ENCODE peak calls at places on chromosomes 4 and X, in five cellular contexts. Y is HCT116, N is H1, P is GM12878, T is HepG2. G is an unnamed sample.

GRCh38 chrX:14936561-14936960 is 63.3 kb downstream of the MOSPD2 start:
- DNase-seq in Y (peak), N (no peak), P (no peak), T (no peak), G (peak)

GRCh38 chr4:189124149-189124758 is 816.4 kb upstream of the FRG1 start:
- DNase-seq in Y (peak), N (no peak), P (no peak), T (peak), G (no peak)

GRCh38 chr4:128006592-128006991 is 41.4 kb downstream of the ABHD18 start:
- DNase-seq in Y (no peak), N (no peak), P (no peak), T (no peak), G (no peak)

GRCh38 chrX:11100281-11101035 is 10.7 kb upstream of the HCCS start:
- DNase-seq in Y (no peak), N (no peak), P (no peak), T (peak), G (peak)

GRCh38 chr4:180134116-180134866 is 2108.9 kb upstream of the TENM3 start:
- DNase-seq in Y (no peak), N (no peak), P (no peak), T (no peak), G (no peak)

GRCh38 chrX:70042399-70043371 is 7.1 kb downstream of the AWAT2 start:
- DNase-seq in Y (peak), N (no peak), P (no peak), T (peak), G (peak)

GRCh38 chr4:174654634-174655033 is 132.3 kb upstream of the HPGD start:
- DNase-seq in Y (no peak), N (no peak), P (no peak), T (no peak), G (no peak)

GRCh38 chrX:87702795-87703194 is 185.2 kb downstream of the KLHL4 start:
- DNase-seq in Y (no peak), N (no peak), P (no peak), T (no peak), G (no peak)

GRCh38 chrX:136162827-136163427 is 15.6 kb downstream of the FHL1 start:
- DNase-seq in Y (peak), N (no peak), P (no peak), T (peak), G (peak)

GRCh38 chrX:114626323-114626722 is 42.4 kb downstream of the HTR2C start:
- DNase-seq in Y (no peak), N (no peak), P (no peak), T (peak), G (peak)

GRCh38 chrX:134764202-134764785 is 106.0 kb upstream of the PLAC1 start:
- DNase-seq in Y (peak), N (no peak), P (no peak), T (peak), G (peak)

GRCh38 chr4:166064706-166065105 is 191.7 kb downstream of the TLL1 start:
- DNase-seq in Y (no peak), N (no peak), P (no peak), T (no peak), G (no peak)

GRCh38 chr4:10074767-10075105 is 41.9 kb downstream of the WDR1 start:
- DNase-seq in Y (no peak), N (no peak), P (no peak), T (no peak), G (peak)

GRCh38 chr4:5922556-5922955 is 29.7 kb upstream of the CRMP1 start:
- DNase-seq in Y (no peak), N (no peak), P (no peak), T (no peak), G (no peak)

GRCh38 chr4:2526559-2526958 is 9.9 kb upstream of the FAM193A start:
- DNase-seq in Y (no peak), N (no peak), P (no peak), T (no peak), G (no peak)

GRCh38 chrX:150680974-150681373 is 12.2 kb upstream of the MTMR1 start:
- DNase-seq in Y (peak), N (no peak), P (no peak), T (peak), G (peak)

GRCh38 chr4:8727546-8728510 is 135.3 kb downstream of the CPZ start:
- DNase-seq in Y (no peak), N (no peak), P (no peak), T (no peak), G (no peak)

GRCh38 chrX:1006156-1006730 is 206.2 kb downstream of the CRLF2 start:
- DNase-seq in Y (no peak), N (no peak), P (no peak), T (no peak), G (no peak)

GRCh38 chr4:81021526-81021944 is 9.0 kb upstream of the BMP3 start:
- DNase-seq in Y (no peak), N (no peak), P (no peak), T (no peak), G (no peak)

GRCh38 chr4:53014368-53014767 is 152.3 kb downstream of the RASL11B start:
- DNase-seq in Y (no peak), N (no peak), P (no peak), T (no peak), G (no peak)

GRCh38 chr4:13922873-13923645 is 295.5 kb upstream of the BOD1L1 start:
- DNase-seq in Y (no peak), N (no peak), P (no peak), T (no peak), G (no peak)

GRCh38 chr4:148059617-148060180 is 327.8 kb downstream of the ARHGAP10 start:
- DNase-seq in Y (no peak), N (no peak), P (peak), T (no peak), G (no peak)

GRCh38 chrX:121307441-121307840 is 260.0 kb downstream of the GLUD2 start:
- DNase-seq in Y (no peak), N (no peak), P (peak), T (no peak), G (no peak)

GRCh38 chr4:7909966-7910720 is 29.5 kb downstream of the AFAP1 start:
- DNase-seq in Y (no peak), N (no peak), P (no peak), T (no peak), G (no peak)

GRCh38 chr4:11791808-11792207 is 363.1 kb upstream of the HS3ST1 start:
- DNase-seq in Y (no peak), N (no peak), P (no peak), T (no peak), G (no peak)

GRCh38 chr4:94304365-94304971 is 38.2 kb downstream of the HPGDS start:
- DNase-seq in Y (peak), N (no peak), P (no peak), T (peak), G (peak)

GRCh38 chrX:73913580-73913979 is 350.6 kb downstream of the CHIC1 start:
- DNase-seq in Y (no peak), N (no peak), P (no peak), T (peak), G (no peak)

GRCh38 chr4:186727977-186728519 is 4.4 kb upstream of the FAT1 start:
- DNase-seq in Y (peak), N (no peak), P (no peak), T (peak), G (peak)

GRCh38 chrX:119067023-119067739 is 5.6 kb upstream of the CT47C1 start:
- DNase-seq in Y (peak), N (no peak), P (no peak), T (peak), G (peak)

GRCh38 chr4:24974252-24974580 is 56.5 kb downstream of the LGI2 start:
- DNase-seq in Y (no peak), N (no peak), P (no peak), T (no peak), G (no peak)

GRCh38 chr4:24971192-24971591 is 58.4 kb upstream of the CCDC149 start:
- DNase-seq in Y (no peak), N (no peak), P (no peak), T (peak), G (no peak)

GRCh38 chr4:24975505-24975904 is 55.2 kb downstream of the LGI2 start:
- DNase-seq in Y (no peak), N (no peak), P (no peak), T (no peak), G (no peak)

GRCh38 chr4:24970635-24971034 is 57.8 kb upstream of the CCDC149 start:
- DNase-seq in Y (no peak), N (no peak), P (no peak), T (no peak), G (no peak)

GRCh38 chr4:24973471-24974251 is 57.1 kb downstream of the LGI2 start:
- DNase-seq in Y (no peak), N (no peak), P (no peak), T (peak), G (no peak)
- TF ChIP-seq MAX in Y (no peak), N (no peak), P (no peak), T (peak), G (no peak)

DNA sequence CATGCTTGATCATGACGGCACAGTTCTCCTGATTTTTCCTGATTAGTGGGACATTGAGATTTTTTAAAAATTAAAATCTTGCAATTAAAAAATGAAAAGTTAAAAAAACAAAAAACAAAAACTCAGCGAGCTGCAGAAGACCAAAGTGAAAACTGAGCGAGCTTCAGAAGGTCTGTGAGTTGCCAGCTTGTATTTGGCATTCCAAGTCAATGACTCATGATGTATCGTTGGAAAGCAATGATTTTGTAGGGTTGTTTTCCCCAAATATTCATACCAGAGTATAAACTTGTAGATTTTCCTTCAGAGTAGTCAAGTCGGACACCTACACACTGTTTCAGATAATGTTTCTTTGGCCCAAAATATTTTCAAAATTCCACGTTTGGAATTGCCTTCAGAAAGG is 76.9 kb downstream of the LRRC66 start:
- DNase-seq in Y (no peak), N (no peak), P (no peak), T (peak), G (no peak)
- TF ChIP-seq ZNF274 in Y (no peak), N (no peak), P (no peak), T (no peak), G (no peak)

GRCh38 chr4:173573725-173574124 is 43.7 kb upstream of the HAND2 start:
- DNase-seq in Y (no peak), N (no peak), P (no peak), T (no peak), G (no peak)
- TF ChIP-seq POLR2AphosphoS5 in Y (no peak), N (no peak), P (no peak), T (no peak), G (no peak)

DNA sequence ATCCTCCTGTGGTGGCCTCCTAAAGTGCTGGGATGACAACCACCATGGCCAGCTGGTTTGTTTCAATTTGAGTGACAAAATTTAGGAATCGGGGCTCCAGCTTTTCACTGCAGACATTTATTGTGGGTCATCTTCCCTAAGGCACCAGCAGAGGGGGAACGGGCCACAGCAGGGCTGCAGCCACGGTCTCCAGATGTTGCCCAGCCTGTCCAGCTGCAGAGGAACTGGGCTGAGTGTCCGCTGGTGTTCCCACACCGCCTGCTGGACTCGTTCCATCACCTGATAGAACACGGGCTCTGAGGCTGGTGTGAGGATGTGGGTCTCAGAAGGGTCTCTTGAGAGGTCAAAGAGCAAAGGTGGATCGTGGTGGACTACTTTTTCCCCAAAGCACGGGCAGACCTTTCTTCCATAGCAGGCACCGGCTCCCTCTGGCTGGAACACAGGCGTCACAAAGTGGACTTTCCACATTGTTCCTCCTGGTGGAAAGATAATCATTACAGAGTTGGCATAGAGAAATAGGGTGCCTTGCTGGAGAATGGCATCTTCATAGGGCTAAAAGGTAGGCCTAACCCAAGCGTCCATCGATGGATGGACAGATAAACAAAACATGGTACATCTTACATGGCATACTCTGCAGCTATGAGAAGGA is 5.7 kb upstream of the ARSD start:
- DNase-seq in Y (no peak), N (no peak), P (no peak), T (no peak), G (no peak)
- TF ChIP-seq MAX in Y (no peak), N (no peak), P (no peak), T (no peak), G (no peak)

GRCh38 chr4:119585771-119586170 is 42.8 kb downstream of the PDE5A start:
- DNase-seq in Y (no peak), N (no peak), P (no peak), T (no peak), G (no peak)

GRCh38 chr4:119592708-119593298 is 35.8 kb downstream of the PDE5A start:
- DNase-seq in Y (no peak), N (no peak), P (no peak), T (no peak), G (no peak)

GRCh38 chr4:119589165-119589564 is 39.4 kb downstream of the PDE5A start:
- DNase-seq in Y (no peak), N (no peak), P (no peak), T (no peak), G (no peak)

GRCh38 chr4:119593698-119594097 is 34.9 kb downstream of the PDE5A start:
- DNase-seq in Y (no peak), N (no peak), P (no peak), T (no peak), G (no peak)

DNA sequence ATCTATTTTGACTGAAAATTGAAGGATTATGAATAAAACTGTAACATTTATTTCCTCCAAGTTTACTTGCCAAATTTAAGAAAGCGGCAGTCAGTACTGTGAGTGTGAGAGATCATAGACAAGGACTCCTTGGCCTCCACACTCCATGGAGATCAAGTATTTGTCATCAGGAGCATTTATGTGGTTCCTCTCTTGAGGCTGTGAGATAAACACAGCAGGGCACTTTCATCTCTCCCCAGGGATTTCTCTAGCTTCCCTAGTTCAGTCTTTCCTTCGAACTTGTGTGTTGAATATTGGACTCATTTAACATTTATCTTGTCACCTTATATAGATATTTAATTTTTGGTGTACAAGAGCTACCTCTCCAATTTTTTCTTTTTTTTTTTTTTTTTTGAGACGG is 40.8 kb downstream of the PDE5A start:
- DNase-seq in Y (no peak), N (no peak), P (no peak), T (no peak), G (no peak)
- TF ChIP-seq ZNF274 in Y (no peak), N (no peak), P (no peak), T (no peak), G (no peak)

GRCh38 chr4:184473265-184473514 is 1.2 kb downstream of the IRF2 start:
- DNase-seq in Y (no peak), N (no peak), P (no peak), T (no peak), G (peak)

GRCh38 chr4:184473515-184474260 is 662 bp downstream of the IRF2 start:
- DNase-seq in Y (no peak), N (no peak), P (no peak), T (no peak), G (no peak)

GRCh38 chr4:184470785-184471110 is 3.6 kb downstream of the IRF2 start:
- DNase-seq in Y (no peak), N (no peak), P (no peak), T (no peak), G (no peak)

GRCh38 chr4:184472540-184473264 is 1.6 kb downstream of the IRF2 start:
- DNase-seq in Y (no peak), N (no peak), P (no peak), T (peak), G (peak)

GRCh38 chr4:184471872-184472539 is 2.3 kb downstream of the IRF2 start:
- DNase-seq in Y (no peak), N (no peak), P (no peak), T (no peak), G (no peak)
- TF ChIP-seq POLR2AphosphoS5 in Y (no peak), N (no peak), P (no peak), T (no peak), G (no peak)

GRCh38 chr4:47032405-47033106 is 1.2 kb downstream of the GABRB1 start:
- DNase-seq in Y (no peak), N (peak), P (no peak), T (peak), G (no peak)

GRCh38 chr4:47031713-47032404 is 492 bp downstream of the GABRB1 start:
- DNase-seq in Y (no peak), N (no peak), P (no peak), T (no peak), G (no peak)

DNA sequence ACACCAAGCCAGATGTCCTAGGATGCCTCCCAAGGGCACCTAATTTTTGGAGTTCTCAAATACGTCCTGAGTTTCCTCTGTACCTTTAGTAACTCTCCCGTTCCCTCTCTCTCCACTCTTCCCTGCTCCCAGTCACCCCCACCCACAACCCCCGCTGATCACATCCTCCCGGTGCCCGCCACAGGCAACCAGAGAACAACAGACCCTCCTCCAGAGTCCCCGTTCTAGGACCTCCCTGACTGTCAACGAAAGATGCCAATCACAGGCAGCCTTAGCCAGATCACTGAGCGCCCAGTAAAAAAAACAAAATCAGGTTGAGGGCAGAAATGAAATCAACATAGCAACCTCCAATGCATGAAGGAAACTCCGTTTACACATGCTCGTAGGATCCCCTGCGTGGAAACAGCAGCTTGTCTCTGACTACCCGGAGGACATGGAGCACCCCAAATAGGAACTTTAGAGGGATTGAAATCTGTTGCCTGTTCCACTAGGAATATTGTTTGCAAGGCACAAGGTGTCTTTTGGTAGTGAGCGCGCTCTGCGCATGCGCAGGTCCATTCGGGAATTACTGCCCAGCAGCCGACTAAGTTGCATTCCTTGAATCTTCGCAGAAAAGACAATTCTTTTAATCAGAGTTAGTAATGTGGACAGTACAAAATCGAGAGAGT is at the start of gene GABRB1:
- DNase-seq in Y (no peak), N (peak), P (no peak), T (no peak), G (no peak)
- TF ChIP-seq MAX in Y (no peak), N (no peak), P (no peak), T (no peak), G (no peak)

GRCh38 chr4:159105063-159105414 is 2.2 kb downstream of the RAPGEF2 start:
- DNase-seq in Y (no peak), N (no peak), P (no peak), T (no peak), G (no peak)
- TF ChIP-seq ZNF274 in Y (no peak), N (no peak), P (no peak), T (no peak), G (no peak)

GRCh38 chr4:184056877-184057276 is 151.8 kb downstream of the STOX2 start:
- DNase-seq in Y (no peak), N (no peak), P (no peak), T (no peak), G (no peak)

GRCh38 chr4:184062769-184063168 is 154.9 kb downstream of the ENPP6 start:
- DNase-seq in Y (no peak), N (no peak), P (no peak), T (no peak), G (no peak)

GRCh38 chr4:184059099-184059498 is 154.0 kb downstream of the STOX2 start:
- DNase-seq in Y (no peak), N (no peak), P (no peak), T (no peak), G (no peak)

GRCh38 chr4:184064877-184065276 is 152.8 kb downstream of the ENPP6 start:
- DNase-seq in Y (no peak), N (no peak), P (no peak), T (peak), G (no peak)

GRCh38 chr4:184061582-184061981 is 156.1 kb downstream of the ENPP6 start:
- DNase-seq in Y (no peak), N (no peak), P (no peak), T (no peak), G (no peak)
- TF ChIP-seq POLR2AphosphoS5 in Y (no peak), N (no peak), P (no peak), T (no peak), G (no peak)

GRCh38 chr4:74547042-74547441 is 102.1 kb downstream of the AREG start:
- DNase-seq in Y (no peak), N (no peak), P (no peak), T (no peak), G (no peak)

GRCh38 chr4:74548561-74548960 is 103.6 kb downstream of the AREG start:
- DNase-seq in Y (no peak), N (no peak), P (no peak), T (no peak), G (no peak)

GRCh38 chr4:74546020-74546419 is 101.1 kb downstream of the AREG start:
- DNase-seq in Y (no peak), N (no peak), P (no peak), T (no peak), G (no peak)

GRCh38 chr4:74545488-74545887 is 100.6 kb downstream of the AREG start:
- DNase-seq in Y (no peak), N (no peak), P (no peak), T (no peak), G (no peak)

DNA sequence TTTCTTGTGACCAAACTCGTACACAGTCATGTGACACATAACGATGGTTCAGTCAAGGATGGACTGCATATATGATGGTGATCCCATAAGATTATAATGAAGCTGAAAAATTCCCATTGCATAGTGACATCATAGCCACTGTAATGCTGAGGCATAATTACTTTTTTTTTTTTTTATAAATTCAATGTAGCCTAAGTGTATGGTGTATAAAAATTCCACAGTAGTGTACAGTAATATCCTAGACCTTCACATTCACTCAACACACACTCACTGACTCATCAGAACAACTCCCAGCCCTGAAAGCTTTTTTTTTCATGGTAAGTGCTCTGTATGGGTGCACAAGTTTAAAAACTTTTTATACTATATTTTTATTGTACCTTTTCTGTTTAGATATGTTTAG is 105.0 kb downstream of the AREG start:
- DNase-seq in Y (no peak), N (no peak), P (no peak), T (no peak), G (no peak)
- TF ChIP-seq MAX in Y (no peak), N (no peak), P (no peak), T (no peak), G (no peak)

G was measured in K562.